ENCODE peak calls at places on chromosome 10, in four cellular contexts. One of them, this sample, is unnamed.

GRCh38 chr10:88835095-88835909 is 16.3 kb downstream of the ANKRD22 start:
- DNase-seq in cardiac muscle cell: peak
- DNase-seq in CD8-positive, alpha-beta T cell: peak
- DNase-seq in GM06990: peak
- DNase-seq in this sample: peak

GRCh38 chr10:13882112-13882711 is 295.4 kb downstream of the PRPF18 start:
- DNase-seq in CD8-positive, alpha-beta T cell: no peak
- DNase-seq in GM06990: no peak
- DNase-seq in cardiac muscle cell: peak
- DNase-seq in this sample: peak

GRCh38 chr10:48462482-48463020 is 142.3 kb downstream of the ARHGAP22 start:
- DNase-seq in GM06990: no peak
- DNase-seq in CD8-positive, alpha-beta T cell: no peak
- DNase-seq in cardiac muscle cell: no peak
- DNase-seq in this sample: no peak

GRCh38 chr10:89421018-89421476 is 6.7 kb downstream of the IFIT5 start:
- DNase-seq in GM06990: no peak
- DNase-seq in cardiac muscle cell: no peak
- DNase-seq in CD8-positive, alpha-beta T cell: no peak
- DNase-seq in this sample: no peak

GRCh38 chr10:71222541-71223364 is 10.4 kb downstream of the UNC5B start:
- DNase-seq in cardiac muscle cell: no peak
- DNase-seq in CD8-positive, alpha-beta T cell: no peak
- DNase-seq in GM06990: no peak
- DNase-seq in this sample: peak

GRCh38 chr10:30383366-30383765 is 34.3 kb upstream of the MTPAP start:
- DNase-seq in GM06990: no peak
- DNase-seq in cardiac muscle cell: peak
- DNase-seq in CD8-positive, alpha-beta T cell: no peak
- DNase-seq in this sample: peak

GRCh38 chr10:53107711-53108110 is 335.1 kb upstream of the MBL2 start:
- DNase-seq in cardiac muscle cell: no peak
- DNase-seq in GM06990: no peak
- DNase-seq in CD8-positive, alpha-beta T cell: no peak
- DNase-seq in this sample: no peak

GRCh38 chr10:108090476-108091215 is 926.1 kb upstream of the SORCS1 start:
- DNase-seq in CD8-positive, alpha-beta T cell: no peak
- DNase-seq in GM06990: no peak
- DNase-seq in cardiac muscle cell: no peak
- DNase-seq in this sample: no peak

GRCh38 chr10:81594991-81595390 is 280.0 kb upstream of the NRG3 start:
- DNase-seq in cardiac muscle cell: no peak
- DNase-seq in GM06990: no peak
- DNase-seq in CD8-positive, alpha-beta T cell: no peak
- DNase-seq in this sample: no peak

DNA sequence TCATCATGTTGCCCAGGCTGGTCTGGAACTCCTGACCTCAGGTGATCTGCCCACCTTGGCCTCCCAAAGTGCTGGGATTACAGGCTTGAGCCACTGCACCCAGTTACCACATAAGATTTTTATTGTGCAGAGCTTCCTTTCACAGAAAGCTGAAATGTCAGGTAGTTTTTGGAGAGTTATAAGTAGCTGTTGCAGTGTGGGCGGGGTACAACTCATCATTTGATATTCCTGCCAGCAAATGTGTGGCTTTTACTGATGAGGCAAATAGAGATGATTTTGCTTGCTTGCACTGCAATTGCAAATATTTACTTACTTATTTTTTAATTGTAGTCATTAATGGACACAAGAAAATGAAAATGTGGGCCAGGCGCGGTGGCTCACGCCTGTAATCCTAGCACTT is 32.4 kb downstream of the NKX2-3 start:
- DNase-seq in CD8-positive, alpha-beta T cell: no peak
- DNase-seq in cardiac muscle cell: no peak
- DNase-seq in GM06990: no peak
- DNase-seq in this sample: no peak
- TF ChIP-seq CTCF in CD8-positive, alpha-beta T cell: no peak
- TF ChIP-seq CTCF in cardiac muscle cell: no peak
- TF ChIP-seq CTCF in GM06990: no peak
- TF ChIP-seq CTCF in this sample: no peak

DNA sequence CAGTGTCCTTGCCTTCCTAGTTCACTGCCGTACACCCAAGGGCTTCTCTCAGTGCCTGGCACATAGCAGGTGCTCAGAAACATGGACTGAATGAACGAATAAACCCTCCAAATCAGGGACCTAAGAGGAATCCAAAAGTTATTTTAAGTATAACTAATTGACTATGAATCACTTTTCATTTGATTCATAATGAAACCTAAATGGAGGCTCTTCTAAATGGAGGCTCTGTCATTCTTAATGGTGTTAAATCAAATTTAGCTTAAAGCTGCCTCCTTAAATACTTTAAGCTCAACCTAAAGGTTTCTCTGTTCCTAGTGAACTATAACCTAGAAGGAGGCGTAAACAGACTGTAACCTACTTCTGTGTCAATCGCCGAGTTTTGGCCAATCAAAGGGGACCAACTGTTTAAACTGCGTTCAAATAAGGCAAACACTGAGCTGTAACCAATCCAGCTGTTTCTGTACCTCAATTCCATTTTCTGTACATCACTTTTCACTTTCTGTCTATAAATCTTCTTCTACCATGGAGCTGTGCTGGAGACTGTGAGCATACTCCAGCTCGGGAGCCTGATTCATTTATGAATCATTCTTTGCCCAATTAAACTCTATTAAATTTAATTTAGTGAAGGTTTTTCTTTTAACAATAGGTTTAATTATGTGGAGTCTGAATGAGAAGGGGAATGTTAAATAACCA is 11.0 kb downstream of the PYROXD2 start:
- DNase-seq in CD8-positive, alpha-beta T cell: no peak
- DNase-seq in GM06990: no peak
- DNase-seq in cardiac muscle cell: no peak
- DNase-seq in this sample: peak
- H3K4me3 ChIP-seq in CD8-positive, alpha-beta T cell: no peak
- H3K4me3 ChIP-seq in GM06990: peak
- H3K4me3 ChIP-seq in cardiac muscle cell: no peak
- H3K4me3 ChIP-seq in this sample: no peak

GRCh38 chr10:59234814-59235429 is 58.5 kb downstream of the PHYHIPL start:
- DNase-seq in cardiac muscle cell: peak
- DNase-seq in CD8-positive, alpha-beta T cell: no peak
- DNase-seq in GM06990: no peak
- DNase-seq in this sample: peak
- TF ChIP-seq CTCF in cardiac muscle cell: peak
- TF ChIP-seq CTCF in CD8-positive, alpha-beta T cell: no peak
- TF ChIP-seq CTCF in GM06990: peak
- TF ChIP-seq CTCF in this sample: peak

GRCh38 chr10:36994886-36995285 is 130.5 kb upstream of the ANKRD30A start:
- DNase-seq in CD8-positive, alpha-beta T cell: no peak
- DNase-seq in cardiac muscle cell: no peak
- DNase-seq in GM06990: no peak
- DNase-seq in this sample: no peak

GRCh38 chr10:36989233-36989632 is 136.2 kb upstream of the ANKRD30A start:
- DNase-seq in cardiac muscle cell: no peak
- DNase-seq in GM06990: no peak
- DNase-seq in CD8-positive, alpha-beta T cell: no peak
- DNase-seq in this sample: no peak
- H3K4me3 ChIP-seq in cardiac muscle cell: no peak
- H3K4me3 ChIP-seq in GM06990: no peak
- H3K4me3 ChIP-seq in CD8-positive, alpha-beta T cell: no peak
- H3K4me3 ChIP-seq in this sample: no peak

DNA sequence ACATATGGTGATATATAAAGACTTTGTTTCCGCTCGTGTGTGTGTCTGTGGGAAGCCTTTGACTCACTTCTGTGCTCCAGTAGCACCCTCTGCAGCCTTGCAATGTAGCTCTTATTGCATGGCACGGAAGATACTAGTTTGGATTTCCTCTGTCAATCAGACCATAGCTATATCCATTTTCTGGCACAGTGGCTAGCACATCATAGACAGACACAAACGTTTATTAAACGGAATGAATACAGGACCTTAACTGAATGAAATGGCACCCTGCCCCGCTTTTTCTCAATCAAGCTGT is 124.0 kb upstream of the PTPN20 start:
- DNase-seq in GM06990: no peak
- DNase-seq in CD8-positive, alpha-beta T cell: peak
- DNase-seq in cardiac muscle cell: peak
- DNase-seq in this sample: peak
- TF ChIP-seq CTCF in GM06990: no peak
- TF ChIP-seq CTCF in CD8-positive, alpha-beta T cell: no peak
- TF ChIP-seq CTCF in cardiac muscle cell: peak
- TF ChIP-seq CTCF in this sample: no peak

DNA sequence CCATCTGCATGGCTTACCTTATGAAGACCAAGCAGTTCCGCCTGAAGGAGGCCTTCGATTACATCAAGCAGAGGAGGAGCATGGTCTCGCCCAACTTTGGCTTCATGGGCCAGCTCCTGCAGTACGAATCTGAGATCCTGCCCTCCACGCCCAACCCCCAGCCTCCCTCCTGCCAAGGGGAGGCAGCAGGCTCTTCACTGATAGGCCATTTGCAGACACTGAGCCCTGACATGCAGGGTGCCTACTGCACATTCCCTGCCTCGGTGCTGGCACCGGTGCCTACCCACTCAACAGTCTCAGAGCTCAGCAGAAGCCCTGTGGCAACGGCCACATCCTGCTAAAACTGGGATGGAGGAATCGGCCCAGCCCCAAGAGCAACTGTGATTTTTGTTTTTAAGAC is 12.4 kb downstream of the DUSP5 start:
- DNase-seq in cardiac muscle cell: no peak
- DNase-seq in CD8-positive, alpha-beta T cell: no peak
- DNase-seq in GM06990: no peak
- DNase-seq in this sample: no peak
- H3K4me3 ChIP-seq in cardiac muscle cell: no peak
- H3K4me3 ChIP-seq in CD8-positive, alpha-beta T cell: no peak
- H3K4me3 ChIP-seq in GM06990: no peak
- H3K4me3 ChIP-seq in this sample: no peak

DNA sequence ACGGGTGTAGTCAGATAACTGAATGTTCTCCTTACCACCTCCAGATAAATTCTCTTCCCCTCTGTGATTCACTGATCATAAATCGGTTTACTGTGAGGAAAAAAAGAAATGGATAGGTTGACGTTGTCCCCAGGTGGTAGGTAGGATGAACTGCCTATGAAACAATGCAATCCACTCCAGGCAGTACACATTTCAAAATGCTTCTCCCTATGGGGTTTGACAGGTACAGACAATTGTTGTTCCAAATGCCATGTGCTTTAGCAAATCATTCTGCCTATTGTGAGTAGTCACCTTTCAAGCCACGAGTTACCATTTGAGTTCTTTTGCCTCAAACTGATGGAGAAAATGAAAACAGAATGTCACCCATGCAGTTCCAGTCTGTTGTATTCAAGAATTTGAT is 21.8 kb downstream of the VIM start:
- DNase-seq in GM06990: no peak
- DNase-seq in CD8-positive, alpha-beta T cell: no peak
- DNase-seq in cardiac muscle cell: peak
- DNase-seq in this sample: peak
- TF ChIP-seq CTCF in GM06990: peak
- TF ChIP-seq CTCF in CD8-positive, alpha-beta T cell: peak
- TF ChIP-seq CTCF in cardiac muscle cell: peak
- TF ChIP-seq CTCF in this sample: peak